ENCODE peak calls at places on chromosomes 12 and 14, in seven cellular contexts. One of them, this sample, is unnamed.

GRCh38 chr12:66695130-66695529 is 16.3 kb upstream of the GRIP1 start:
- DNase-seq in EL: no peak
- DNase-seq in small intestine: no peak
- DNase-seq in mucosa of descending colon: no peak
- DNase-seq in D341Med: no peak
- DNase-seq in stimulated activated CD8-positive, alpha-beta memory T cell treated with anti-CD3 and anti-CD28 coated beads, Interleukin-15, amount 100 ng/mL, for 4 hours: no peak
- DNase-seq in effector memory CD8-positive, alpha-beta T cell: no peak
- DNase-seq in this sample: no peak

GRCh38 chr12:9829990-9830389 is 2.7 kb downstream of the KLRF1 start:
- DNase-seq in EL: no peak
- DNase-seq in small intestine: no peak
- DNase-seq in mucosa of descending colon: no peak
- DNase-seq in D341Med: no peak
- DNase-seq in stimulated activated CD8-positive, alpha-beta memory T cell treated with anti-CD3 and anti-CD28 coated beads, Interleukin-15, amount 100 ng/mL, for 4 hours: no peak
- DNase-seq in effector memory CD8-positive, alpha-beta T cell: no peak
- DNase-seq in this sample: no peak

GRCh38 chr12:79055926-79056674 is 191.5 kb downstream of the SYT1 start:
- DNase-seq in EL: peak; percentile 69
- DNase-seq in small intestine: no peak
- DNase-seq in mucosa of descending colon: no peak
- DNase-seq in D341Med: no peak
- DNase-seq in stimulated activated CD8-positive, alpha-beta memory T cell treated with anti-CD3 and anti-CD28 coated beads, Interleukin-15, amount 100 ng/mL, for 4 hours: no peak
- DNase-seq in effector memory CD8-positive, alpha-beta T cell: no peak
- DNase-seq in this sample: no peak

GRCh38 chr12:2960432-2960956 is 1.3 kb downstream of the TEAD4 start:
- DNase-seq in EL: peak; percentile 70
- DNase-seq in small intestine: no peak
- DNase-seq in mucosa of descending colon: no peak
- DNase-seq in D341Med: peak; percentile 53
- DNase-seq in stimulated activated CD8-positive, alpha-beta memory T cell treated with anti-CD3 and anti-CD28 coated beads, Interleukin-15, amount 100 ng/mL, for 4 hours: no peak
- DNase-seq in effector memory CD8-positive, alpha-beta T cell: no peak
- DNase-seq in this sample: peak; percentile 42

GRCh38 chr12:98725481-98726247 is 80.6 kb downstream of the APAF1 start:
- DNase-seq in EL: peak; percentile 61
- DNase-seq in small intestine: peak; percentile 39
- DNase-seq in mucosa of descending colon: no peak
- DNase-seq in D341Med: peak; percentile 72
- DNase-seq in stimulated activated CD8-positive, alpha-beta memory T cell treated with anti-CD3 and anti-CD28 coated beads, Interleukin-15, amount 100 ng/mL, for 4 hours: no peak
- DNase-seq in effector memory CD8-positive, alpha-beta T cell: no peak
- DNase-seq in this sample: peak; percentile 73

GRCh38 chr12:5280091-5280490 is 151.8 kb upstream of the NTF3 start:
- DNase-seq in EL: no peak
- DNase-seq in small intestine: no peak
- DNase-seq in mucosa of descending colon: no peak
- DNase-seq in D341Med: no peak
- DNase-seq in stimulated activated CD8-positive, alpha-beta memory T cell treated with anti-CD3 and anti-CD28 coated beads, Interleukin-15, amount 100 ng/mL, for 4 hours: no peak
- DNase-seq in effector memory CD8-positive, alpha-beta T cell: no peak
- DNase-seq in this sample: no peak

GRCh38 chr14:77103475-77103874 is 5.4 kb downstream of the CIPC start:
- DNase-seq in EL: no peak
- DNase-seq in small intestine: no peak
- DNase-seq in mucosa of descending colon: no peak
- DNase-seq in D341Med: no peak
- DNase-seq in stimulated activated CD8-positive, alpha-beta memory T cell treated with anti-CD3 and anti-CD28 coated beads, Interleukin-15, amount 100 ng/mL, for 4 hours: no peak
- DNase-seq in effector memory CD8-positive, alpha-beta T cell: no peak
- DNase-seq in this sample: no peak

GRCh38 chr14:95341115-95341514 is 21.4 kb upstream of the CLMN start:
- DNase-seq in EL: no peak
- DNase-seq in small intestine: no peak
- DNase-seq in mucosa of descending colon: no peak
- DNase-seq in D341Med: no peak
- DNase-seq in stimulated activated CD8-positive, alpha-beta memory T cell treated with anti-CD3 and anti-CD28 coated beads, Interleukin-15, amount 100 ng/mL, for 4 hours: no peak
- DNase-seq in effector memory CD8-positive, alpha-beta T cell: no peak
- DNase-seq in this sample: no peak

GRCh38 chr12:107761502-107761904 is 566 bp upstream of the PRDM4 start:
- DNase-seq in EL: peak; percentile 6
- DNase-seq in small intestine: no peak
- DNase-seq in mucosa of descending colon: no peak
- DNase-seq in D341Med: peak; percentile 38
- DNase-seq in stimulated activated CD8-positive, alpha-beta memory T cell treated with anti-CD3 and anti-CD28 coated beads, Interleukin-15, amount 100 ng/mL, for 4 hours: no peak
- DNase-seq in effector memory CD8-positive, alpha-beta T cell: no peak
- DNase-seq in this sample: peak; percentile 23

GRCh38 chr12:5963515-5963914 is 18.5 kb upstream of the ANO2 start:
- DNase-seq in EL: no peak
- DNase-seq in small intestine: no peak
- DNase-seq in mucosa of descending colon: no peak
- DNase-seq in D341Med: no peak
- DNase-seq in stimulated activated CD8-positive, alpha-beta memory T cell treated with anti-CD3 and anti-CD28 coated beads, Interleukin-15, amount 100 ng/mL, for 4 hours: no peak
- DNase-seq in effector memory CD8-positive, alpha-beta T cell: no peak
- DNase-seq in this sample: no peak

GRCh38 chr14:99756796-99757195 is 36.4 kb upstream of the EML1 start:
- DNase-seq in EL: no peak
- DNase-seq in small intestine: no peak
- DNase-seq in mucosa of descending colon: no peak
- DNase-seq in D341Med: no peak
- DNase-seq in stimulated activated CD8-positive, alpha-beta memory T cell treated with anti-CD3 and anti-CD28 coated beads, Interleukin-15, amount 100 ng/mL, for 4 hours: no peak
- DNase-seq in effector memory CD8-positive, alpha-beta T cell: no peak
- DNase-seq in this sample: no peak

GRCh38 chr12:122185494-122186082 is 2.7 kb downstream of the LRRC43 start:
- DNase-seq in EL: no peak
- DNase-seq in small intestine: peak; percentile 29
- DNase-seq in mucosa of descending colon: no peak
- DNase-seq in D341Med: no peak
- DNase-seq in stimulated activated CD8-positive, alpha-beta memory T cell treated with anti-CD3 and anti-CD28 coated beads, Interleukin-15, amount 100 ng/mL, for 4 hours: no peak
- DNase-seq in effector memory CD8-positive, alpha-beta T cell: no peak
- DNase-seq in this sample: no peak

GRCh38 chr12:104852102-104852501 is 106.0 kb downstream of the SLC41A2 start:
- DNase-seq in EL: peak; percentile 20
- DNase-seq in small intestine: no peak
- DNase-seq in mucosa of descending colon: no peak
- DNase-seq in D341Med: no peak
- DNase-seq in stimulated activated CD8-positive, alpha-beta memory T cell treated with anti-CD3 and anti-CD28 coated beads, Interleukin-15, amount 100 ng/mL, for 4 hours: no peak
- DNase-seq in effector memory CD8-positive, alpha-beta T cell: no peak
- DNase-seq in this sample: no peak

This sample was measured in hepatocyte.